ENCODE peak calls at places on chromosome 13, in eight cellular contexts. P, X, Q, E, C, S, A and U are unnamed samples.

GRCh38 chr13:50353651-50354415 is 338.6 kb downstream of the KCNRG start:
- DNase-seq in X (no peak), A (no peak), Q (peak), P (no peak), C (no peak), S (no peak), E (no peak), U (no peak)

GRCh38 chr13:109749365-109749764 is 37.0 kb downstream of the IRS2 start:
- DNase-seq in A (no peak), Q (no peak), E (no peak), C (no peak), S (no peak), X (no peak), P (no peak), U (no peak)

GRCh38 chr13:29110003-29110402 is 289.9 kb downstream of the MTUS2 start:
- DNase-seq in X (no peak), P (no peak), A (no peak), E (no peak), S (no peak), Q (no peak), C (no peak), U (no peak)

GRCh38 chr13:30153871-30154426 is 153.4 kb downstream of the KATNAL1 start:
- DNase-seq in Q (no peak), S (no peak), A (peak), P (peak), E (no peak), X (no peak), C (no peak), U (peak)

GRCh38 chr13:93116809-93117208 is 109.8 kb upstream of the GPC6 start:
- DNase-seq in E (no peak), A (no peak), P (no peak), C (no peak), S (peak), X (no peak), Q (no peak), U (no peak)

GRCh38 chr13:84867246-84867645 is 932.0 kb downstream of the SLITRK6 start:
- DNase-seq in S (no peak), Q (no peak), A (no peak), X (no peak), E (no peak), P (no peak), C (no peak), U (no peak)

GRCh38 chr13:90933097-90933826 is 414.2 kb upstream of the MIR17HG start:
- DNase-seq in A (no peak), E (no peak), P (no peak), Q (no peak), S (no peak), X (no peak), C (no peak), U (no peak)

GRCh38 chr13:32955881-32956594 is 60.2 kb upstream of the KL start:
- DNase-seq in C (no peak), E (no peak), A (no peak), Q (no peak), X (no peak), P (no peak), S (no peak), U (no peak)

GRCh38 chr13:77136902-77137420 is 110.0 kb upstream of the FBXL3 start:
- DNase-seq in Q (peak), P (no peak), C (no peak), E (no peak), X (no peak), A (no peak), S (no peak), U (no peak)

GRCh38 chr13:105936816-105937215 is 598.6 kb downstream of the EFNB2 start:
- DNase-seq in Q (no peak), X (no peak), E (no peak), S (no peak), C (no peak), A (no peak), P (no peak), U (no peak)

GRCh38 chr13:110407531-110407930 is 100.4 kb downstream of the COL4A2 start:
- DNase-seq in E (no peak), Q (no peak), S (no peak), A (no peak), C (no peak), P (no peak), X (no peak), U (no peak)

GRCh38 chr13:111893607-111894443 is 173.1 kb upstream of the SOX1 start:
- DNase-seq in X (no peak), A (peak), C (peak), P (peak), Q (no peak), S (no peak), E (no peak), U (peak)

GRCh38 chr13:103006706-103007426 is 59.4 kb downstream of the SLC10A2 start:
- DNase-seq in S (no peak), C (no peak), Q (no peak), E (no peak), P (no peak), A (no peak), X (no peak), U (no peak)

GRCh38 chr13:80877209-80877943 is 536.5 kb upstream of the SPRY2 start:
- DNase-seq in Q (no peak), X (no peak), E (no peak), A (no peak), P (no peak), C (no peak), S (no peak), U (no peak)

GRCh38 chr13:48296528-48296927 is 7.0 kb upstream of the RB1 start:
- DNase-seq in S (no peak), Q (no peak), A (no peak), P (no peak), X (no peak), E (no peak), C (no peak), U (no peak)

GRCh38 chr13:23898101-23898500 is 799 bp upstream of the C1QTNF9B start:
- DNase-seq in P (no peak), S (no peak), A (no peak), E (no peak), C (no peak), Q (peak), X (no peak), U (no peak)

GRCh38 chr13:25899464-25899863 is 152.4 kb downstream of the SHISA2 start:
- DNase-seq in A (no peak), E (no peak), P (no peak), C (no peak), S (no peak), Q (no peak), X (no peak), U (no peak)

GRCh38 chr13:95553614-95554385 is 1.3 kb downstream of the CLDN10 start:
- DNase-seq in Q (no peak), P (no peak), X (no peak), E (no peak), S (peak), A (peak), C (peak), U (peak)

GRCh38 chr13:48266150-48266549 is 33.1 kb downstream of the ITM2B start:
- DNase-seq in Q (no peak), A (no peak), S (no peak), E (no peak), P (no peak), C (no peak), X (no peak), U (no peak)

GRCh38 chr13:42821437-42821836 is 40.1 kb downstream of the FAM216B start:
- DNase-seq in S (no peak), Q (peak), E (no peak), A (no peak), P (no peak), C (no peak), X (no peak), U (no peak)

GRCh38 chr13:20721454-20722357 is 18.2 kb downstream of the IL17D start:
- DNase-seq in A (peak), X (peak), S (peak), P (peak), E (no peak), Q (peak), C (peak), U (peak)

GRCh38 chr13:23871616-23872220 is 17.5 kb downstream of the MIPEP start:
- DNase-seq in X (no peak), S (no peak), P (no peak), C (no peak), Q (peak), A (peak), E (no peak), U (peak)

GRCh38 chr13:99433543-99434075 is 67.7 kb upstream of the TM9SF2 start:
- DNase-seq in X (no peak), Q (no peak), S (no peak), C (no peak), E (no peak), A (no peak), P (no peak), U (no peak)

GRCh38 chr13:77386046-77386445 is 59.2 kb upstream of the MYCBP2 start:
- DNase-seq in P (no peak), E (no peak), X (no peak), A (no peak), Q (peak), S (no peak), C (no peak), U (no peak)

GRCh38 chr13:112814905-112815585 is 125.2 kb downstream of the ATP11A start:
- DNase-seq in P (peak), C (no peak), A (no peak), E (no peak), S (no peak), Q (no peak), X (peak), U (no peak)

GRCh38 chr13:51246005-51246404 is 23.8 kb downstream of the FAM124A start:
- DNase-seq in Q (no peak), P (no peak), C (no peak), X (no peak), E (no peak), A (peak), S (no peak), U (no peak)

GRCh38 chr13:69567514-69567913 is 540.1 kb upstream of the ATXN8OS start:
- DNase-seq in Q (no peak), S (no peak), P (no peak), E (no peak), X (no peak), C (no peak), A (no peak), U (no peak)

GRCh38 chr13:91123456-91124127 is 223.9 kb upstream of the MIR17HG start:
- DNase-seq in S (no peak), X (no peak), A (no peak), Q (no peak), P (no peak), E (no peak), C (peak), U (no peak)

GRCh38 chr13:30113983-30114491 is 193.3 kb downstream of the KATNAL1 start:
- DNase-seq in S (no peak), A (peak), Q (no peak), X (peak), P (no peak), E (no peak), C (no peak), U (peak)

GRCh38 chr13:35892837-35893814 is 238.1 kb downstream of the DCLK1 start:
- DNase-seq in Q (no peak), A (no peak), X (no peak), P (no peak), E (no peak), C (no peak), S (no peak), U (no peak)

GRCh38 chr13:50543767-50544166 is 299.7 kb downstream of the DLEU7 start:
- DNase-seq in C (no peak), A (no peak), X (no peak), S (peak), E (no peak), Q (peak), P (no peak), U (peak)

GRCh38 chr13:27288397-27288796 is 17.8 kb downstream of the RASL11A start:
- DNase-seq in C (no peak), P (peak), Q (no peak), E (no peak), S (no peak), X (no peak), A (no peak), U (no peak)

GRCh38 chr13:96958286-96958891 is 35.9 kb downstream of the OXGR1 start:
- DNase-seq in S (peak), P (no peak), A (peak), X (peak), C (peak), E (no peak), Q (peak), U (peak)

GRCh38 chr13:21673592-21674270 is 2.9 kb downstream of the FGF9 start:
- DNase-seq in P (no peak), C (peak), A (peak), Q (peak), E (peak), X (peak), S (peak), U (peak)

GRCh38 chr13:101522607-101523006 is 70.1 kb downstream of the ITGBL1 start:
- DNase-seq in P (no peak), C (no peak), S (no peak), Q (no peak), A (no peak), E (no peak), X (no peak), U (no peak)

GRCh38 chr13:110433014-110433413 is 125.9 kb downstream of the COL4A2 start:
- DNase-seq in A (no peak), C (no peak), Q (no peak), S (no peak), E (no peak), X (no peak), P (no peak), U (no peak)

GRCh38 chr13:70856706-70857105 is 748.5 kb upstream of the KLHL1 start:
- DNase-seq in Q (no peak), X (no peak), C (no peak), E (no peak), A (no peak), S (peak), P (no peak), U (no peak)